ENCODE peak calls at places on chromosomes 16 and 17, in ten cellular contexts. E is CD8-positive, alpha-beta memory T cell; P is cardiac muscle cell; W is effector memory CD4-positive, alpha-beta T cell; H is lower leg skin; Q is HCT116; G is heart left ventricle; R is body of pancreas; X is heart right ventricle; J is GM23248. O is an unnamed sample.
A peak's percentile ranks its signal among the peaks of the same experiment; 100 is the strongest.

GRCh38 chr16:59210955-59211541 is 476.9 kb upstream of the GOT2 start:
- DNase-seq in E (no peak), P (peak; percentile 77), W (no peak), H (no peak), Q (no peak), G (no peak), R (peak; percentile 5), X (peak; percentile 17), J (peak; percentile 22), O (no peak)

GRCh38 chr16:84181144-84181915 is 5.5 kb downstream of the TAF1C start:
- DNase-seq in E (no peak), P (no peak), W (no peak), H (no peak), Q (no peak), G (no peak), R (no peak), X (no peak), J (no peak), O (no peak)

GRCh38 chr17:15411556-15412198 is 55.7 kb downstream of the CDRT4 start:
- DNase-seq in E (no peak), P (no peak), W (no peak), H (no peak), Q (no peak), G (no peak), R (no peak), X (no peak), J (peak; percentile 53), O (no peak)

GRCh38 chr17:9538626-9539025 is 37.0 kb downstream of the STX8 start:
- DNase-seq in E (no peak), P (no peak), W (no peak), H (no peak), Q (no peak), G (no peak), R (no peak), X (no peak), J (no peak), O (no peak)

GRCh38 chr16:29922986-29923501 is 3.0 kb downstream of the KCTD13 start:
- DNase-seq in E (no peak), P (no peak), W (no peak), H (peak; percentile 50), Q (no peak), G (no peak), R (no peak), X (no peak), J (no peak), O (no peak)

GRCh38 chr16:680967-681745 is 946 bp downstream of the STUB1 start:
- DNase-seq in E (no peak), P (peak; percentile 40), W (no peak), H (no peak), Q (no peak), G (no peak), R (peak; percentile 64), X (no peak), J (peak; percentile 88), O (no peak)

GRCh38 chr17:2393954-2394749 is 6.7 kb downstream of the MNT start:
- DNase-seq in E (no peak), P (no peak), W (no peak), H (peak; percentile 89), Q (no peak), G (peak; percentile 49), R (no peak), X (no peak), J (no peak), O (no peak)

GRCh38 chr16:86362155-86362849 is 148.0 kb upstream of the FOXF1 start:
- DNase-seq in E (no peak), P (no peak), W (no peak), H (no peak), Q (peak; percentile 46), G (no peak), R (no peak), X (no peak), J (peak; percentile 52), O (no peak)

GRCh38 chr17:40909351-40909750 is 24.3 kb upstream of the KRT20 start:
- DNase-seq in E (peak; percentile 70), P (peak; percentile 86), W (peak; percentile 49), H (peak; percentile 94), Q (peak; percentile 95), G (no peak), R (peak; percentile 80), X (peak; percentile 69), J (peak; percentile 98), O (peak; percentile 80)

GRCh38 chr17:67443931-67444597 is 67.0 kb downstream of the PITPNC1 start:
- DNase-seq in E (no peak), P (no peak), W (no peak), H (peak; percentile 81), Q (no peak), G (no peak), R (no peak), X (peak; percentile 45), J (peak; percentile 34), O (no peak)

GRCh38 chr16:60905806-60906205 is 1130.4 kb downstream of the CDH8 start:
- DNase-seq in E (no peak), P (no peak), W (no peak), H (no peak), Q (no peak), G (no peak), R (no peak), X (no peak), J (no peak), O (no peak)

GRCh38 chr17:1898872-1899271 is 69.1 kb downstream of the RPA1 start:
- DNase-seq in E (no peak), P (no peak), W (no peak), H (no peak), Q (no peak), G (no peak), R (no peak), X (no peak), J (no peak), O (no peak)

GRCh38 chr17:13154403-13154802 is 136.6 kb upstream of the ELAC2 start:
- DNase-seq in E (no peak), P (no peak), W (no peak), H (no peak), Q (no peak), G (no peak), R (no peak), X (no peak), J (peak; percentile 60), O (no peak)

GRCh38 chr17:45311762-45312476 is 4.9 kb downstream of the MAP3K14 start:
- DNase-seq in E (peak; percentile 73), P (peak; percentile 27), W (peak; percentile 51), H (no peak), Q (peak; percentile 82), G (peak; percentile 74), R (peak; percentile 86), X (peak; percentile 66), J (peak; percentile 67), O (no peak)

GRCh38 chr16:4060823-4061222 is 55.4 kb downstream of the ADCY9 start:
- DNase-seq in E (no peak), P (no peak), W (no peak), H (no peak), Q (no peak), G (no peak), R (no peak), X (no peak), J (no peak), O (no peak)

GRCh38 chr17:18015603-18016002 is 23.4 kb downstream of the ATPAF2 start:
- DNase-seq in E (no peak), P (no peak), W (no peak), H (no peak), Q (no peak), G (no peak), R (no peak), X (no peak), J (no peak), O (no peak)

GRCh38 chr16:49782405-49782804 is 73.5 kb downstream of the ZNF423 start:
- DNase-seq in E (no peak), P (peak; percentile 84), W (no peak), H (no peak), Q (no peak), G (no peak), R (no peak), X (peak; percentile 25), J (no peak), O (no peak)

GRCh38 chr17:39027037-39027436 is 59.8 kb upstream of the FBXO47 start:
- DNase-seq in E (peak; percentile 53), P (peak; percentile 56), W (no peak), H (peak; percentile 91), Q (no peak), G (peak; percentile 86), R (peak; percentile 93), X (peak; percentile 73), J (peak; percentile 65), O (peak; percentile 83)
- H3K4me3 ChIP-seq in E (peak overlapping the region; percentile 14), P (peak overlapping the region; percentile 39), W (peak overlapping the region; percentile 34), H (no peak overlapping the region), Q (peak overlapping the region; percentile 50), G (peak overlapping the region; percentile 51), R (peak overlapping the region; percentile 3), X (peak overlapping the region; percentile 58), J (peak overlapping the region; percentile 63), O (peak overlapping the region; percentile 16)

DNA sequence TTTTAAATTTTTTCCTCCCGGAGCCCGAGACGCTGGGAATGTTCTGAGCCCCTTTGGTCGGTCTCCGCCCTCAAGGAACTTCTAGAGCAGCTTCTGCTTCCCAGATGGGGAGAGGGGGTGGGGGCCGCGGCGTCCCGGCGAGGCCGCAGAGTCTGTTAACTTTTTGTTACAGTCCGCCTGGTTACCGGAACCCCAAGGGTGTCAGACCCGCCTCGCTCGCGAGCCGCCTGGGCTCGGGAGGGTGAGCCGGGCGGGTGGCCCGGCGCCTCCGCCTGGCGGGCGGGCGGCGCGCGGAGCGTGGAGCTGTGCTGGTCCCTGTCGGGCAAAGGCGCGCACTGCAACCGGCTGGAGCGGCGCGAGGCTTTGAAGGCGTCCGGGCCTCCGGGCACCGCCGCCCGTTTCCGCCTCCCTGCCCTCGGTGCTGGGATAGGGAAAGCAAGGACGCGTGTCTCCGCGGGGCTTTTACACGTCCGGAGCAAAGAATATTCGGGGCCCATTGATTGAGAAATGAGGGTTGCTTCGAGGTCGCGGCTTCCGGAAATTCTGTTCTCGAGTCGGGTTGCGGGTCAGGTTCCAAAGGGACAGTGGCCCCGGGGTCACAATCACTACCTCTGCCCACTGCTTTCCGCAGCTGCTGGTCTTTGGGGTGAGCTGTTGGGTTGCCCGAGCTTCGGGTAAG is 1.7 kb downstream of the HS3ST3B1 start:
- DNase-seq in E (peak; percentile 87), P (peak; percentile 94), W (peak; percentile 73), H (peak; percentile 96), Q (peak; percentile 41), G (peak; percentile 95), R (peak; percentile 90), X (peak; percentile 77), J (peak; percentile 96), O (peak; percentile 88)
- H3K4me3 ChIP-seq in E (peak overlapping the region; percentile 94), P (peak overlapping the region; percentile 67), W (peak overlapping the region; percentile 82), H (peak overlapping the region; percentile 50), Q (peak overlapping the region; percentile 59), G (peak overlapping the region; percentile 78), R (peak overlapping the region; percentile 22), X (peak overlapping the region; percentile 68), J (peak overlapping the region; percentile 91), O (peak overlapping the region; percentile 73)

GRCh38 chr17:81684442-81684911 is 666 bp downstream of the HGS start:
- DNase-seq in E (no peak), P (no peak), W (no peak), H (no peak), Q (no peak), G (no peak), R (no peak), X (no peak), J (no peak), O (no peak)
- H3K4me3 ChIP-seq in E (peak overlapping the region; percentile 95), P (peak overlapping the region; percentile 87), W (peak overlapping the region; percentile 79), H (peak overlapping the region; percentile 85), Q (peak overlapping the region; percentile 86), G (peak overlapping the region; percentile 99), R (peak overlapping the region; percentile 95), X (peak overlapping the region; percentile 100), J (peak overlapping the region; percentile 86), O (peak overlapping the region; percentile 93)

GRCh38 chr16:67780847-67781547 is 25.4 kb downstream of the RANBP10 start:
- DNase-seq in E (no peak), P (no peak), W (no peak), H (no peak), Q (no peak), G (no peak), R (peak; percentile 42), X (no peak), J (no peak), O (no peak)
- H3K4me3 ChIP-seq in E (no peak overlapping the region), P (no peak overlapping the region), W (no peak overlapping the region), H (no peak overlapping the region), Q (no peak overlapping the region), G (no peak overlapping the region), R (no peak overlapping the region), X (no peak overlapping the region), J (no peak overlapping the region), O (no peak overlapping the region)

O was measured in left lung.